ENCODE peak calls at places on chromosome 9, in seven cellular contexts. One of them, this sample, is unnamed.

GRCh38 chr9:127664678-127665507 is 41.9 kb upstream of the CFAP157 start:
- DNase-seq in upper lobe of right lung: no peak
- DNase-seq in dorsolateral prefrontal cortex: no peak
- DNase-seq in bronchial epithelial cell: no peak
- DNase-seq in tibial artery: no peak
- DNase-seq in AG04449: peak
- DNase-seq in heart left ventricle: no peak
- DNase-seq in this sample: peak

GRCh38 chr9:38316166-38316765 is 76.2 kb upstream of the ALDH1B1 start:
- DNase-seq in upper lobe of right lung: no peak
- DNase-seq in dorsolateral prefrontal cortex: no peak
- DNase-seq in bronchial epithelial cell: no peak
- DNase-seq in tibial artery: no peak
- DNase-seq in AG04449: no peak
- DNase-seq in heart left ventricle: no peak
- DNase-seq in this sample: no peak

GRCh38 chr9:76086521-76086920 is 196.0 kb downstream of the PCSK5 start:
- DNase-seq in upper lobe of right lung: no peak
- DNase-seq in dorsolateral prefrontal cortex: no peak
- DNase-seq in bronchial epithelial cell: peak
- DNase-seq in tibial artery: no peak
- DNase-seq in AG04449: no peak
- DNase-seq in heart left ventricle: no peak
- DNase-seq in this sample: no peak

GRCh38 chr9:126211441-126212074 is 115.1 kb upstream of the MVB12B start:
- DNase-seq in upper lobe of right lung: no peak
- DNase-seq in dorsolateral prefrontal cortex: no peak
- DNase-seq in bronchial epithelial cell: peak
- DNase-seq in tibial artery: no peak
- DNase-seq in AG04449: no peak
- DNase-seq in heart left ventricle: no peak
- DNase-seq in this sample: no peak

GRCh38 chr9:109241207-109241606 is 74.2 kb upstream of the FRRS1L start:
- DNase-seq in upper lobe of right lung: no peak
- DNase-seq in dorsolateral prefrontal cortex: no peak
- DNase-seq in bronchial epithelial cell: no peak
- DNase-seq in tibial artery: no peak
- DNase-seq in AG04449: no peak
- DNase-seq in heart left ventricle: no peak
- DNase-seq in this sample: no peak

GRCh38 chr9:112176410-112177010 is 1.4 kb upstream of the SUSD1 start:
- DNase-seq in upper lobe of right lung: no peak
- DNase-seq in dorsolateral prefrontal cortex: no peak
- DNase-seq in bronchial epithelial cell: no peak
- DNase-seq in tibial artery: no peak
- DNase-seq in AG04449: no peak
- DNase-seq in heart left ventricle: no peak
- DNase-seq in this sample: no peak

GRCh38 chr9:138073808-138074207 is 196.2 kb downstream of the CACNA1B start:
- DNase-seq in upper lobe of right lung: peak
- DNase-seq in dorsolateral prefrontal cortex: no peak
- DNase-seq in bronchial epithelial cell: no peak
- DNase-seq in tibial artery: peak
- DNase-seq in AG04449: no peak
- DNase-seq in heart left ventricle: no peak
- DNase-seq in this sample: no peak

GRCh38 chr9:93672622-93673270 is 96.4 kb downstream of the PHF2 start:
- DNase-seq in upper lobe of right lung: no peak
- DNase-seq in dorsolateral prefrontal cortex: peak
- DNase-seq in bronchial epithelial cell: no peak
- DNase-seq in tibial artery: peak
- DNase-seq in AG04449: no peak
- DNase-seq in heart left ventricle: peak
- DNase-seq in this sample: no peak

GRCh38 chr9:22098636-22099332 is 89.7 kb upstream of the CDKN2B start:
- DNase-seq in upper lobe of right lung: no peak
- DNase-seq in dorsolateral prefrontal cortex: no peak
- DNase-seq in bronchial epithelial cell: no peak
- DNase-seq in tibial artery: no peak
- DNase-seq in AG04449: no peak
- DNase-seq in heart left ventricle: no peak
- DNase-seq in this sample: no peak

GRCh38 chr9:86545085-86545484 is 190.9 kb upstream of the TUT7 start:
- DNase-seq in upper lobe of right lung: no peak
- DNase-seq in dorsolateral prefrontal cortex: no peak
- DNase-seq in bronchial epithelial cell: no peak
- DNase-seq in tibial artery: no peak
- DNase-seq in AG04449: no peak
- DNase-seq in heart left ventricle: no peak
- DNase-seq in this sample: no peak

GRCh38 chr9:2286825-2287455 is 271.8 kb downstream of the SMARCA2 start:
- DNase-seq in upper lobe of right lung: no peak
- DNase-seq in dorsolateral prefrontal cortex: no peak
- DNase-seq in bronchial epithelial cell: no peak
- DNase-seq in tibial artery: no peak
- DNase-seq in AG04449: no peak
- DNase-seq in heart left ventricle: no peak
- DNase-seq in this sample: no peak

GRCh38 chr9:109745335-109746283 is 34.4 kb upstream of the PALM2AKAP2 start:
- DNase-seq in upper lobe of right lung: peak
- DNase-seq in dorsolateral prefrontal cortex: no peak
- DNase-seq in bronchial epithelial cell: peak
- DNase-seq in tibial artery: peak
- DNase-seq in AG04449: no peak
- DNase-seq in heart left ventricle: peak
- DNase-seq in this sample: no peak

GRCh38 chr9:94160594-94161501 is 76.6 kb downstream of the PTPDC1 start:
- DNase-seq in upper lobe of right lung: no peak
- DNase-seq in dorsolateral prefrontal cortex: no peak
- DNase-seq in bronchial epithelial cell: no peak
- DNase-seq in tibial artery: no peak
- DNase-seq in AG04449: no peak
- DNase-seq in heart left ventricle: no peak
- DNase-seq in this sample: no peak

GRCh38 chr9:83327750-83328622 is 210.2 kb downstream of the FRMD3 start:
- DNase-seq in upper lobe of right lung: no peak
- DNase-seq in dorsolateral prefrontal cortex: no peak
- DNase-seq in bronchial epithelial cell: no peak
- DNase-seq in tibial artery: no peak
- DNase-seq in AG04449: no peak
- DNase-seq in heart left ventricle: no peak
- DNase-seq in this sample: no peak

GRCh38 chr9:100413839-100414420 is 13.0 kb upstream of the MSANTD3 start:
- DNase-seq in upper lobe of right lung: no peak
- DNase-seq in dorsolateral prefrontal cortex: no peak
- DNase-seq in bronchial epithelial cell: no peak
- DNase-seq in tibial artery: no peak
- DNase-seq in AG04449: no peak
- DNase-seq in heart left ventricle: no peak
- DNase-seq in this sample: no peak

GRCh38 chr9:101220341-101220740 is 164.5 kb downstream of the BAAT start:
- DNase-seq in upper lobe of right lung: no peak
- DNase-seq in dorsolateral prefrontal cortex: no peak
- DNase-seq in bronchial epithelial cell: no peak
- DNase-seq in tibial artery: no peak
- DNase-seq in AG04449: no peak
- DNase-seq in heart left ventricle: no peak
- DNase-seq in this sample: no peak

GRCh38 chr9:115367780-115368179 is 249.8 kb upstream of the TNC start:
- DNase-seq in upper lobe of right lung: no peak
- DNase-seq in dorsolateral prefrontal cortex: no peak
- DNase-seq in bronchial epithelial cell: peak
- DNase-seq in tibial artery: no peak
- DNase-seq in AG04449: no peak
- DNase-seq in heart left ventricle: no peak
- DNase-seq in this sample: no peak

GRCh38 chr9:137784046-137784445 is 93.5 kb upstream of the CACNA1B start:
- DNase-seq in upper lobe of right lung: peak
- DNase-seq in dorsolateral prefrontal cortex: no peak
- DNase-seq in bronchial epithelial cell: no peak
- DNase-seq in tibial artery: no peak
- DNase-seq in AG04449: no peak
- DNase-seq in heart left ventricle: no peak
- DNase-seq in this sample: no peak

GRCh38 chr9:107484117-107484723 is 5.3 kb downstream of the KLF4 start:
- DNase-seq in upper lobe of right lung: no peak
- DNase-seq in dorsolateral prefrontal cortex: no peak
- DNase-seq in bronchial epithelial cell: peak
- DNase-seq in tibial artery: no peak
- DNase-seq in AG04449: peak
- DNase-seq in heart left ventricle: no peak
- DNase-seq in this sample: peak
- TF ChIP-seq CTCF in upper lobe of right lung: peak
- TF ChIP-seq CTCF in dorsolateral prefrontal cortex: peak
- TF ChIP-seq CTCF in bronchial epithelial cell: peak
- TF ChIP-seq CTCF in tibial artery: peak
- TF ChIP-seq CTCF in AG04449: peak
- TF ChIP-seq CTCF in heart left ventricle: peak
- TF ChIP-seq CTCF in this sample: peak

GRCh38 chr9:95648225-95648624 is 131.5 kb upstream of the PTCH1 start:
- DNase-seq in upper lobe of right lung: no peak
- DNase-seq in dorsolateral prefrontal cortex: no peak
- DNase-seq in bronchial epithelial cell: no peak
- DNase-seq in tibial artery: no peak
- DNase-seq in AG04449: no peak
- DNase-seq in heart left ventricle: no peak
- DNase-seq in this sample: no peak

GRCh38 chr9:95650720-95651119 is 133.9 kb upstream of the PTCH1 start:
- DNase-seq in upper lobe of right lung: no peak
- DNase-seq in dorsolateral prefrontal cortex: no peak
- DNase-seq in bronchial epithelial cell: no peak
- DNase-seq in tibial artery: no peak
- DNase-seq in AG04449: no peak
- DNase-seq in heart left ventricle: no peak
- DNase-seq in this sample: no peak

GRCh38 chr9:95645992-95646391 is 129.2 kb upstream of the PTCH1 start:
- DNase-seq in upper lobe of right lung: no peak
- DNase-seq in dorsolateral prefrontal cortex: no peak
- DNase-seq in bronchial epithelial cell: peak
- DNase-seq in tibial artery: no peak
- DNase-seq in AG04449: no peak
- DNase-seq in heart left ventricle: no peak
- DNase-seq in this sample: no peak

GRCh38 chr9:95645579-95645978 is 128.8 kb upstream of the PTCH1 start:
- DNase-seq in upper lobe of right lung: no peak
- DNase-seq in dorsolateral prefrontal cortex: no peak
- DNase-seq in bronchial epithelial cell: no peak
- DNase-seq in tibial artery: no peak
- DNase-seq in AG04449: no peak
- DNase-seq in heart left ventricle: no peak
- DNase-seq in this sample: no peak

GRCh38 chr9:95649801-95650213 is 133.0 kb upstream of the PTCH1 start:
- DNase-seq in upper lobe of right lung: no peak
- DNase-seq in dorsolateral prefrontal cortex: no peak
- DNase-seq in bronchial epithelial cell: no peak
- DNase-seq in tibial artery: no peak
- DNase-seq in AG04449: no peak
- DNase-seq in heart left ventricle: no peak
- DNase-seq in this sample: no peak
- H3K4me3 ChIP-seq in upper lobe of right lung: no peak
- H3K4me3 ChIP-seq in dorsolateral prefrontal cortex: no peak
- H3K4me3 ChIP-seq in bronchial epithelial cell: no peak
- H3K4me3 ChIP-seq in tibial artery: no peak
- H3K4me3 ChIP-seq in AG04449: peak
- H3K4me3 ChIP-seq in heart left ventricle: no peak
- H3K4me3 ChIP-seq in this sample: peak

DNA sequence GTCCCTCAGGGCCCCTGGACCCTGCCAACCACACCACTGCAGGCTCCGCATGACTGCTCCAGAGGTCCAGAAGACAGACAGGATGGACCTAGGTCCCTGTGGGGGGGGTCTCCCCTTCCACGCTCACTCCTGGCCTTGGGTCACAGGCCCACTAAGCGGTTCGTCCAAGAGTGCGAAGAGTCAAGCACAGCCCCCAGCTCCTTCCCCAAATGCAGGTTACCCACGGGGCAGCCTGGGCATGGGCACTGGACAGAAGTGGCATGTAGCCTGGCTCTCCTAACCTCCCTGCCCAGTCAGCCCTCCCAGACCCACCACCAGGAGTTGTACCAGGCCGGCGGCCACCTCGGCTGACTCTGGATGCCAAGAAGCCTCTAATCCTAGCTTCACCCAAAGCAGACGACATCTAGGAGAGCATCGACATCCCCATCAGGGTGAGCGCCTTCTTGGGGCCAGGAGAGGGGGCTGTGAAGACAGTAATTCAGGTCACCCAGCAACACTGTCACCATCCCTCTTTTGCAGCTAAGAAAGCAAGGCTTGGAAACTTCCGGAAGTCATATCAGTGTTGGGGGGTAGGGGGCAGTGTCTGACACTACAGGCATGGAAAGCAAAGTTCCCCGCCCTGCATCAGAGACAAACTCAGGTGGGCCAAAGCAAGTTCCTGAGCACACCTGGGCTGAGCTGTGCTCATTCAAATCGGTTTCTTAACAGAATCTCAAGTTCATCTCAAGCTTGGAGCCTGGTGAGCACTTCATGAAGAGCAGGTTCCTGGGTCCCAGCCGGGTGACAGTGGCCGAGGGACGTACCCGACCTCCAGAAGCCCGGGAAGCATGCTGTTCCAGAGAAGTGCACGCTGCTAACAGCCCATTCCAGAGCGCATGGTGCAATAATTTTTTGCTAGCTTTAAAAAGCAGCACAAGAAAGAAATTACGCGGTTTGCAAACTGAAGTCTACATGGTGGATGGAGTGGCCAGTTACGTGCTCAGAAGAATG is 68.7 kb downstream of the SEMA4D start:
- DNase-seq in upper lobe of right lung: no peak
- DNase-seq in dorsolateral prefrontal cortex: no peak
- DNase-seq in bronchial epithelial cell: no peak
- DNase-seq in tibial artery: no peak
- DNase-seq in AG04449: no peak
- DNase-seq in heart left ventricle: no peak
- DNase-seq in this sample: no peak
- TF ChIP-seq CTCF in upper lobe of right lung: peak
- TF ChIP-seq CTCF in dorsolateral prefrontal cortex: peak
- TF ChIP-seq CTCF in bronchial epithelial cell: peak
- TF ChIP-seq CTCF in tibial artery: no peak
- TF ChIP-seq CTCF in AG04449: no peak
- TF ChIP-seq CTCF in heart left ventricle: no peak
- TF ChIP-seq CTCF in this sample: peak

GRCh38 chr9:692636-693459 is 148.6 kb upstream of the DMRT1 start:
- DNase-seq in upper lobe of right lung: no peak
- DNase-seq in dorsolateral prefrontal cortex: no peak
- DNase-seq in bronchial epithelial cell: no peak
- DNase-seq in tibial artery: no peak
- DNase-seq in AG04449: no peak
- DNase-seq in heart left ventricle: no peak
- DNase-seq in this sample: no peak

GRCh38 chr9:693460-694390 is 147.8 kb upstream of the DMRT1 start:
- DNase-seq in upper lobe of right lung: no peak
- DNase-seq in dorsolateral prefrontal cortex: no peak
- DNase-seq in bronchial epithelial cell: no peak
- DNase-seq in tibial artery: peak
- DNase-seq in AG04449: peak
- DNase-seq in heart left ventricle: peak
- DNase-seq in this sample: peak

GRCh38 chr9:696332-697090 is 145.0 kb upstream of the DMRT1 start:
- DNase-seq in upper lobe of right lung: no peak
- DNase-seq in dorsolateral prefrontal cortex: no peak
- DNase-seq in bronchial epithelial cell: peak
- DNase-seq in tibial artery: peak
- DNase-seq in AG04449: no peak
- DNase-seq in heart left ventricle: peak
- DNase-seq in this sample: no peak

GRCh38 chr9:695252-695651 is 146.2 kb upstream of the DMRT1 start:
- DNase-seq in upper lobe of right lung: no peak
- DNase-seq in dorsolateral prefrontal cortex: no peak
- DNase-seq in bronchial epithelial cell: no peak
- DNase-seq in tibial artery: no peak
- DNase-seq in AG04449: no peak
- DNase-seq in heart left ventricle: no peak
- DNase-seq in this sample: no peak

GRCh38 chr9:694499-695154 is 146.9 kb upstream of the DMRT1 start:
- DNase-seq in upper lobe of right lung: no peak
- DNase-seq in dorsolateral prefrontal cortex: no peak
- DNase-seq in bronchial epithelial cell: peak
- DNase-seq in tibial artery: no peak
- DNase-seq in AG04449: peak
- DNase-seq in heart left ventricle: peak
- DNase-seq in this sample: peak
- H3K4me3 ChIP-seq in upper lobe of right lung: peak
- H3K4me3 ChIP-seq in dorsolateral prefrontal cortex: peak
- H3K4me3 ChIP-seq in bronchial epithelial cell: no peak
- H3K4me3 ChIP-seq in tibial artery: peak
- H3K4me3 ChIP-seq in AG04449: peak
- H3K4me3 ChIP-seq in heart left ventricle: peak
- H3K4me3 ChIP-seq in this sample: peak